ENCODE peak calls at places on chromosomes 3 and 15, in four cellular contexts. One of them, this sample, is unnamed.

GRCh38 chr15:80567721-80568157 is 127.4 kb upstream of the ABHD17C start:
- DNase-seq in K562: peak; percentile 22
- DNase-seq in H1: no peak
- DNase-seq in HepG2: peak; percentile 72
- DNase-seq in this sample: no peak

GRCh38 chr3:191070201-191070600 is 128.8 kb upstream of the OSTN start:
- DNase-seq in K562: no peak
- DNase-seq in H1: no peak
- DNase-seq in HepG2: no peak
- DNase-seq in this sample: no peak

GRCh38 chr15:71448688-71449114 is 333.4 kb downstream of the THSD4 start:
- DNase-seq in K562: peak; percentile 32
- DNase-seq in H1: peak; percentile 79
- DNase-seq in HepG2: peak; percentile 51
- DNase-seq in this sample: no peak

GRCh38 chr3:25588441-25589103 is 76.1 kb downstream of the TOP2B start:
- DNase-seq in K562: no peak
- DNase-seq in H1: no peak
- DNase-seq in HepG2: no peak
- DNase-seq in this sample: no peak

GRCh38 chr15:70197318-70197944 is 99.7 kb upstream of the TLE3 start:
- DNase-seq in K562: no peak
- DNase-seq in H1: no peak
- DNase-seq in HepG2: no peak
- DNase-seq in this sample: no peak

GRCh38 chr3:179196700-179197099 is 48.5 kb downstream of the PIK3CA start:
- DNase-seq in K562: no peak
- DNase-seq in H1: no peak
- DNase-seq in HepG2: no peak
- DNase-seq in this sample: no peak

GRCh38 chr15:56930663-56931313 is 12.3 kb downstream of the TCF12 start:
- DNase-seq in K562: no peak
- DNase-seq in H1: no peak
- DNase-seq in HepG2: no peak
- DNase-seq in this sample: no peak

GRCh38 chr15:41284425-41285177 is 47.8 kb downstream of the OIP5 start:
- DNase-seq in K562: no peak
- DNase-seq in H1: no peak
- DNase-seq in HepG2: peak; percentile 32
- DNase-seq in this sample: no peak

GRCh38 chr3:126197854-126198584 is 17.6 kb upstream of the ALDH1L1 start:
- DNase-seq in K562: peak; percentile 20
- DNase-seq in H1: peak; percentile 81
- DNase-seq in HepG2: peak; percentile 62
- DNase-seq in this sample: no peak

GRCh38 chr3:107752202-107752990 is 229.6 kb downstream of the BBX start:
- DNase-seq in K562: no peak
- DNase-seq in H1: no peak
- DNase-seq in HepG2: peak; percentile 39
- DNase-seq in this sample: no peak

GRCh38 chr3:38526792-38527191 is 30.7 kb downstream of the EXOG start:
- DNase-seq in K562: no peak
- DNase-seq in H1: no peak
- DNase-seq in HepG2: no peak
- DNase-seq in this sample: no peak

GRCh38 chr3:346186-346585 is 149.6 kb downstream of the CHL1 start:
- DNase-seq in K562: no peak
- DNase-seq in H1: no peak
- DNase-seq in HepG2: no peak
- DNase-seq in this sample: no peak

GRCh38 chr15:48515497-48515896 is 130.0 kb downstream of the FBN1 start:
- DNase-seq in K562: no peak
- DNase-seq in H1: no peak
- DNase-seq in HepG2: no peak
- DNase-seq in this sample: no peak

GRCh38 chr3:100709840-100710235 is 544 bp downstream of the TFG start:
- DNase-seq in K562: peak; percentile 71
- DNase-seq in H1: peak; percentile 66
- DNase-seq in HepG2: no peak
- DNase-seq in this sample: no peak

GRCh38 chr3:77038928-77039605 is 832 bp upstream of the ROBO2 start:
- DNase-seq in K562: no peak
- DNase-seq in H1: peak; percentile 68
- DNase-seq in HepG2: no peak
- DNase-seq in this sample: no peak
- TF ChIP-seq EZH2 in K562: no peak
- TF ChIP-seq EZH2 in H1: no peak
- TF ChIP-seq EZH2 in HepG2: peak; percentile 79
- TF ChIP-seq EZH2 in this sample: no peak

DNA sequence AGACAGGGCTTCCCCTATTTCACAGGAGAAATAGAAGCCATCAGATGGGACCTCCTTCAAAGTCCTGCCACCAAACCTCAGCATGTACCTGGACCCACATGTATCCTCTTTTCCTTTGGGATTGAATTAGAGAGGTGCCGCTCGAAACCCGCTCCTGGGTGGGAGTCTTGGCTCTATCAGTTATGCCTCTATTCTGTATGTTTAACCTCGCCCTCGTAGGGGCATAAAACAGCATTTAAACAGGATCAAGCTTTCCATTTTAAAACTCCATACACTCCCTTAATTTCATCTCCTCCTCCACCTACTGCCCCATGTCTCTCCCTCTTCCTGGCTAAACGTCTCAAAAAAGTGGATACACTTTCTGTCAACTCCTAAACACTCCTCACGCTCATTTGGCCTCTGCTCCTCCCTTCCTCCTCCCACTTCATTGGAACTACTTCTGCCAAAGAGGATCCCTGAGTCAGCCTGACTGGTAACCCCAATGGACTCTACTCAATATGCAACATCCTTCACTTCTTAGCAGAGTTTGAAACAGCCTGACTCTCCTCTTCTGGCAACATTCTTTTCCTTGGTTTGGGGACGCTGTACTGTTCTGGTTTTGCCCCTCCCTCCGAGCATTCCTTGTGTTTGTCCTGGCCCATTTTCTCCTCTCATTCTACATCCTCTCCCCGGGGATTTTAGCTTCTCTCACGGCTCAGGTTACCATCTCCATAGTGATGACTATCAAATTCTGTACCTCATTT is 23.0 kb upstream of the MUC20 start:
- DNase-seq in K562: peak; percentile 80
- DNase-seq in H1: no peak
- DNase-seq in HepG2: no peak
- DNase-seq in this sample: no peak
- TF ChIP-seq SRF in K562: no peak
- TF ChIP-seq SRF in H1: no peak
- TF ChIP-seq SRF in HepG2: no peak
- TF ChIP-seq SRF in this sample: no peak

DNA sequence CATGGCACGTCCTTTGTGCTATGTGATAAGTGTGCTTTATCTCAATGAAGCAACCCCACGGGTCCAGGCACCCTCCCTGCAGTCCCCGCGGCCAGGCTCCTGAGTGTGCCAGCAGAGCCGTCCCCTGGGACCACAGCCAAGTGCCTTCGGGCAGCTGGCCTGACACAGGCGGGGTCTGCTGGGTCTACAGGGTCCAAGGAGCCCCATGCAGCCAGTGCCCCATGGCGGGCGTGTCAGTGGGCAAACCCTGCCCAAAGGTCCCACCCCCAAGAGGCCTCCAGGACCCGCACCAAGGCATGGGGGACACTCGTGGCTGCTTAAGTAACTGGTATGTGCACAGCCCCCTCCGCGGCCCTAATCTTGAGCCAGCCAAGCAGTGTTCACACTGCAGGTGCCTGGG is 35.3 kb downstream of the KLHL25 start:
- DNase-seq in K562: no peak
- DNase-seq in H1: no peak
- DNase-seq in HepG2: no peak
- DNase-seq in this sample: no peak
- TF ChIP-seq KDM1A in K562: no peak
- TF ChIP-seq KDM1A in H1: no peak
- TF ChIP-seq KDM1A in HepG2: no peak
- TF ChIP-seq KDM1A in this sample: no peak

GRCh38 chr15:76338555-76339301 is 2.2 kb downstream of the ISL2 start:
- DNase-seq in K562: no peak
- DNase-seq in H1: no peak
- DNase-seq in HepG2: no peak
- DNase-seq in this sample: no peak

GRCh38 chr15:76340802-76341365 is 4.3 kb downstream of the ISL2 start:
- DNase-seq in K562: no peak
- DNase-seq in H1: peak; percentile 78
- DNase-seq in HepG2: no peak
- DNase-seq in this sample: no peak

GRCh38 chr15:76341366-76342045 is 4.9 kb downstream of the ISL2 start:
- DNase-seq in K562: no peak
- DNase-seq in H1: peak; percentile 76
- DNase-seq in HepG2: no peak
- DNase-seq in this sample: no peak

GRCh38 chr15:76339302-76340197 is 3.0 kb downstream of the ISL2 start:
- DNase-seq in K562: no peak
- DNase-seq in H1: peak; percentile 71
- DNase-seq in HepG2: no peak
- DNase-seq in this sample: no peak

DNA sequence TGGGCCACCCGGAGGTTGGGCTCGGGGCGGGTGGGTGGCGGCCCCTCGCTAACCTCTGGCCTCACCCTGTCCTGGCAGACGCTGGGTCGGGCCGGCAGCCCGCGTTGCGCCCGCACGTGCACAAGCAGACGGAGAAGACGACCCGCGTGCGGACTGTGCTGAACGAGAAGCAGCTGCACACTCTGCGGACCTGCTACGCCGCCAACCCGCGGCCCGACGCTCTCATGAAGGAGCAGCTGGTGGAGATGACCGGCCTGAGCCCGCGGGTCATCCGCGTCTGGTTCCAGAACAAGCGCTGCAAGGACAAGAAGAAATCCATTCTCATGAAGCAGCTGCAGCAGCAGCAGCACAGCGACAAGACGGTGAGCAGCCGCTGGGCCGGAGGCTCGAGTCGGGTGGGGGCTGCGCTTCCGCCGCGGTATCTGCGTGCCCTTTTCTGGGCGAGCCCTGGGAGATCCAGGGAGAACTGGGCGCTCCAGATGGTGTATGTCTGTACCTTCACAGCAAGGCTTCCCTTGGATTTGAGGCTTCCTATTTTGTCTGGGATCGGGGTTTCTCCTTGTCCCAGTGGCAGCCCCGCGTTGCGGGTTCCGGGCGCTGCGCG is 3.7 kb downstream of the ISL2 start:
- DNase-seq in K562: no peak
- DNase-seq in H1: peak; percentile 68
- DNase-seq in HepG2: no peak
- DNase-seq in this sample: no peak
- TF ChIP-seq EZH2 in K562: no peak
- TF ChIP-seq EZH2 in H1: peak; percentile 100
- TF ChIP-seq EZH2 in HepG2: no peak
- TF ChIP-seq EZH2 in this sample: no peak

GRCh38 chr3:129632977-129633376 is 26.5 kb upstream of the PLXND1 start:
- DNase-seq in K562: no peak
- DNase-seq in H1: no peak
- DNase-seq in HepG2: peak; percentile 37
- DNase-seq in this sample: no peak

GRCh38 chr3:129632056-129632455 is 25.6 kb upstream of the PLXND1 start:
- DNase-seq in K562: no peak
- DNase-seq in H1: no peak
- DNase-seq in HepG2: no peak
- DNase-seq in this sample: no peak

GRCh38 chr3:129636082-129636481 is 29.6 kb upstream of the PLXND1 start:
- DNase-seq in K562: no peak
- DNase-seq in H1: no peak
- DNase-seq in HepG2: no peak
- DNase-seq in this sample: no peak

GRCh38 chr3:129633751-129634481 is 27.4 kb upstream of the PLXND1 start:
- DNase-seq in K562: no peak
- DNase-seq in H1: no peak
- DNase-seq in HepG2: no peak
- DNase-seq in this sample: no peak

DNA sequence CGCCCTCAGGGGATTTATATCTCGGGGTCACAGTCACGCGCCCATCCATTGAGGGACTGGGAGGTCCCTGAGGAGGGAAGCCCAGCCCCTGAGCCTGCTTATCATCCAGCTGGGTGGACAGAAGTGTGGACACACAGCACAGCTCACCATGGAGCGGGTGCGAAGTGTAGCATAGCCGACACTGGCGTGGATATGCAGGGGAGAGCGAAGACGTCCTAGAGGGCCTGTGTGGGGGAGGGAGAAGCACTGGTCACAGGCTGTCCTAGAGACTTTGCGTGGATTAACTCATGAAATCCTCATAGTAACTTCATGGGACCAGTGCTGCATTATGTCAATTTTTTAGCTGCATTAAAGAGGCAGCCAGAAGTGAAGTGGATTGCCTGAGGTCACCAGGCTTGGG is 26.1 kb upstream of the PLXND1 start:
- DNase-seq in K562: no peak
- DNase-seq in H1: no peak
- DNase-seq in HepG2: no peak
- DNase-seq in this sample: no peak
- TF ChIP-seq SRF in K562: no peak
- TF ChIP-seq SRF in H1: no peak
- TF ChIP-seq SRF in HepG2: no peak
- TF ChIP-seq SRF in this sample: no peak

GRCh38 chr3:109234300-109234699 is 82.0 kb downstream of the DPPA2 start:
- DNase-seq in K562: no peak
- DNase-seq in H1: peak; percentile 60
- DNase-seq in HepG2: no peak
- DNase-seq in this sample: no peak
- TF ChIP-seq KDM1A in K562: no peak
- TF ChIP-seq KDM1A in H1: peak; percentile 13
- TF ChIP-seq KDM1A in HepG2: no peak
- TF ChIP-seq KDM1A in this sample: no peak

GRCh38 chr15:32781781-32782180 is 64.0 kb downstream of the GREM1 start:
- DNase-seq in K562: no peak
- DNase-seq in H1: no peak
- DNase-seq in HepG2: no peak
- DNase-seq in this sample: no peak
- TF ChIP-seq EZH2 in K562: no peak
- TF ChIP-seq EZH2 in H1: no peak
- TF ChIP-seq EZH2 in HepG2: no peak
- TF ChIP-seq EZH2 in this sample: no peak